ENCODE peak calls at places on chromosomes 11 and 22, in seven cellular contexts. G is lung; K is heart left ventricle; N is CD8-positive, alpha-beta memory T cell; A is ascending aorta; T is aorta; B is esophagus squamous epithelium. U is an unnamed sample.

GRCh38 chr11:1382429-1382828 is 7.3 kb upstream of the BRSK2 start:
- DNase-seq in G (no peak), K (no peak), N (no peak), A (no peak), T (peak; percentile 52), B (no peak), U (no peak)

GRCh38 chr11:19996591-19996990 is 163.7 kb downstream of the DBX1 start:
- DNase-seq in G (no peak), K (no peak), N (no peak), A (no peak), T (no peak), B (no peak), U (no peak)

GRCh38 chr22:39997939-39998726 is 3.4 kb downstream of the FAM83F start:
- DNase-seq in G (no peak), K (no peak), N (no peak), A (no peak), T (no peak), B (no peak), U (no peak)

GRCh38 chr22:44192098-44192810 is 11.5 kb downstream of the PARVG start:
- DNase-seq in G (no peak), K (no peak), N (peak; percentile 21), A (peak; percentile 41), T (no peak), B (no peak), U (no peak)

GRCh38 chr11:118015385-118015841 is 29.2 kb downstream of the IL10RA start:
- DNase-seq in G (no peak), K (no peak), N (peak; percentile 53), A (no peak), T (no peak), B (no peak), U (no peak)

GRCh38 chr11:126411971-126412381 is 56.5 kb downstream of the ST3GAL4 start:
- DNase-seq in G (no peak), K (peak; percentile 50), N (no peak), A (no peak), T (no peak), B (no peak), U (no peak)

GRCh38 chr11:116384407-116384806 is 388.4 kb downstream of the BUD13 start:
- DNase-seq in G (no peak), K (no peak), N (no peak), A (no peak), T (no peak), B (no peak), U (no peak)

GRCh38 chr11:129249923-129250322 is 57.8 kb upstream of the ARHGAP32 start:
- DNase-seq in G (no peak), K (no peak), N (no peak), A (no peak), T (no peak), B (no peak), U (no peak)

GRCh38 chr11:33471541-33471940 is 214.4 kb downstream of the HIPK3 start:
- DNase-seq in G (no peak), K (no peak), N (no peak), A (no peak), T (no peak), B (no peak), U (no peak)

GRCh38 chr11:8327761-8328192 is 64.1 kb upstream of the LMO1 start:
- DNase-seq in G (no peak), K (no peak), N (no peak), A (no peak), T (peak; percentile 24), B (no peak), U (no peak)

GRCh38 chr11:75969626-75970308 is 154.8 kb downstream of the UVRAG start:
- DNase-seq in G (no peak), K (no peak), N (no peak), A (no peak), T (no peak), B (no peak), U (no peak)

GRCh38 chr11:70517996-70518907 is 119.9 kb downstream of the CTTN start:
- DNase-seq in G (no peak), K (no peak), N (no peak), A (no peak), T (peak; percentile 13), B (no peak), U (peak; percentile 12)

DNA sequence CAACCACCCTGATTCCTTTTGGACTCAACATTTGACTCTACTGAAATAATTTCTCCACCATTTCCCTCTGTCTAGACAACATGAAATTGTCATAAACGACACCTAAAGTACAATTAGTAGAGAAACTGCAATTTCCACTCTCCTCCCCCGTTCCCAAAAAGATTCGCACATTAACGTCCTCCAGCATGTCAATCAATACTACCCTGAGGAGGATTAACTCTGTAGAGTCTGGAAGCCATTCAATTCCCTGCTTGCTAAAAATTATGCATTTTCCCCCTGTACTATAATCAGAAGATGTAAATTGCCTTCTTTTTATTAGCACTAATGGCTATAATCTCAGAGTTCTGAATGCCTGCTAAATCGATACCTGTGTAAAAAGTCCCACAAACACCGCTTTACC is 70.5 kb downstream of the AMBRA1 start:
- DNase-seq in G (no peak), K (no peak), N (no peak), A (no peak), T (no peak), B (no peak), U (no peak)
- H3K4me1 ChIP-seq in G (peaks cover 35% of the 10 kb centered on the region), K (peaks cover 29% of the 10 kb centered on the region), N (no peaks in the 10 kb centered on the region), A (no peaks in the 10 kb centered on the region), T (no peaks in the 10 kb centered on the region), B (peaks cover 9% of the 10 kb centered on the region), U (peaks cover 30% of the 10 kb centered on the region)

DNA sequence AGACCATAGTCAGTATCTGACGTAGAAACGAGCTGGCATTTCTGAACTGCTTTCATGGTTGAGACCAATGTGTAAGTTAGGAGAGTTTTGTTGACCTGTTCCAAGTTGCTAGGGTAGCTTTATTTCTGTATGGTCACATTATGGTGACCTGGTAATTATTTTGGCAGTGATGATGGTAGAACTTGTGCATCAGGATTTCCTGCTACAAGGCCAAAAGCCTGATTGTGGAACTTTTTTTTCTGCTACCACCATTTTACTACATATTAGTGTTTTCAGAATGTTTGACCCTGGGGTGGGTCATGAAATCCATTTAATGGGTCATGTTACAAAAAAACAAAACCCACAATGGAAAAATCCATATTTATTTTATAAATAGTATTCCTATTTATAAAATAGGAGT is 18.9 kb downstream of the FBXO7 start:
- DNase-seq in G (no peak), K (no peak), N (no peak), A (no peak), T (no peak), B (no peak), U (no peak)
- H3K36me3 ChIP-seq in G (peaks cover 16% of the 10 kb centered on the region), K (peaks cover 100% of the 10 kb centered on the region), N (peaks cover 46% of the 10 kb centered on the region), A (peaks cover 48% of the 10 kb centered on the region), T (peaks cover 15% of the 10 kb centered on the region), B (peaks cover 100% of the 10 kb centered on the region), U (peaks cover 100% of the 10 kb centered on the region)

GRCh38 chr22:37178350-37179125 is 9.5 kb downstream of the C1QTNF6 start:
- DNase-seq in G (no peak), K (no peak), N (no peak), A (no peak), T (peak; percentile 44), B (no peak), U (peak; percentile 49)
- H3K4me1 ChIP-seq in G (no peaks in the 10 kb centered on the region), K (peaks cover 35% of the 10 kb centered on the region), N (peaks cover 10% of the 10 kb centered on the region), A (peaks cover 15% of the 10 kb centered on the region), T (no peaks in the 10 kb centered on the region), B (peaks cover 60% of the 10 kb centered on the region), U (peaks cover 27% of the 10 kb centered on the region)

GRCh38 chr22:24066260-24066659 is 55.2 kb downstream of the CABIN1 start:
- DNase-seq in G (no peak), K (peak; percentile 49), N (no peak), A (peak; percentile 61), T (no peak), B (no peak), U (no peak)
- H3K36me3 ChIP-seq in G (peaks cover 50% of the 10 kb centered on the region), K (peaks cover 69% of the 10 kb centered on the region), N (peaks cover 55% of the 10 kb centered on the region), A (peaks cover 33% of the 10 kb centered on the region), T (no peaks in the 10 kb centered on the region), B (peaks cover 94% of the 10 kb centered on the region), U (peaks cover 71% of the 10 kb centered on the region)

GRCh38 chr11:100691886-100692285 is 4.8 kb downstream of the ARHGAP42 start:
- DNase-seq in G (no peak), K (no peak), N (no peak), A (no peak), T (no peak), B (no peak), U (no peak)

GRCh38 chr11:100692290-100692689 is 5.2 kb downstream of the ARHGAP42 start:
- DNase-seq in G (no peak), K (no peak), N (no peak), A (no peak), T (no peak), B (no peak), U (no peak)

DNA sequence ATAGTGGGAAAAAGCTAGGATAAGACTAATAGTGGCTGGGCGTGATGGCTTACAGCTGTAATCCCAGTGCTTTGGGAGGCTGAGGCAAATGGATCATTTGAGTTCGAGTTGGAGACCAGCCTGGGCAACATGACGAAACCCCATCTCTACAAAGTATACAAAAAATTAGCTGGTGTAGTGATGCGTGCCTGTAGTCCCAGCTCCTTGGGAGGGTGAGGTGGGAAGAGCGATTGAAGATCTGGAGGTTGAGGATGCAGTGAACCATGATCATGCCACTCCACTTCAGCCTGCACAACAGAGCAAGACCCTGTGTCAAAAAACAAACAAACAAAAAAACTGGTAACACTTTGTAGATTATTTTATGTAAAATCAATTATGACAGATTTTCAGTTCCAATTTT is 8.8 kb downstream of the ARHGAP42 start:
- DNase-seq in G (no peak), K (no peak), N (no peak), A (no peak), T (no peak), B (no peak), U (no peak)
- H3K4me1 ChIP-seq in G (no peaks in the 10 kb centered on the region), K (no peaks in the 10 kb centered on the region), N (no peaks in the 10 kb centered on the region), A (no peaks in the 10 kb centered on the region), T (no peaks in the 10 kb centered on the region), B (peaks cover 12% of the 10 kb centered on the region), U (no peaks in the 10 kb centered on the region)

GRCh38 chr11:64267207-64267945 is 16.0 kb downstream of the PLCB3 start:
- DNase-seq in G (no peak), K (peak; percentile 54), N (no peak), A (no peak), T (peak; percentile 66), B (no peak), U (peak; percentile 60)
- H3K36me3 ChIP-seq in G (peaks cover 42% of the 10 kb centered on the region), K (peaks cover 42% of the 10 kb centered on the region), N (no peaks in the 10 kb centered on the region), A (peaks cover 37% of the 10 kb centered on the region), T (no peaks in the 10 kb centered on the region), B (peaks cover 48% of the 10 kb centered on the region), U (peaks cover 3% of the 10 kb centered on the region)